ENCODE peak calls at places on chromosomes 4 and X, in nine cellular contexts. Y is right cardiac atrium, L is heart right ventricle, V is mesenchymal stem cell, B is A549, H is cardiac muscle cell, X is AG04450, N is upper lobe of right lung, I is ascending aorta. P is an unnamed sample. For H3K9me3, the result is how much of the 10 kb centered on the place peaks cover.

GRCh38 chr4:65316534-65316933 is 353.8 kb downstream of the EPHA5 start:
- DNase-seq in Y (no peak), L (no peak), V (no peak), B (no peak), H (no peak), X (no peak), N (no peak), I (no peak), P (no peak)

GRCh38 chrX:15882704-15883539 is 28.3 kb upstream of the AP1S2 start:
- DNase-seq in Y (no peak), L (no peak), V (peak), B (no peak), H (peak), X (no peak), N (no peak), I (no peak), P (no peak)

GRCh38 chr4:156422576-156422975 is 468.9 kb upstream of the CTSO start:
- DNase-seq in Y (no peak), L (no peak), V (no peak), B (no peak), H (no peak), X (no peak), N (no peak), I (no peak), P (no peak)

GRCh38 chr4:71184195-71184781 is 154.5 kb upstream of the SLC4A4 start:
- DNase-seq in Y (no peak), L (peak), V (peak), B (peak), H (peak), X (no peak), N (no peak), I (peak), P (peak)

GRCh38 chrX:23857935-23858334 is 49.8 kb downstream of the APOO start:
- DNase-seq in Y (no peak), L (no peak), V (no peak), B (no peak), H (no peak), X (no peak), N (no peak), I (no peak), P (no peak)

GRCh38 chrX:46381630-46382029 is 163.6 kb downstream of the ZNF674 start:
- DNase-seq in Y (no peak), L (no peak), V (peak), B (no peak), H (peak), X (no peak), N (no peak), I (no peak), P (no peak)

GRCh38 chr4:52015366-52015765 is 4.8 kb downstream of the LRRC66 start:
- DNase-seq in Y (no peak), L (no peak), V (peak), B (no peak), H (peak), X (no peak), N (no peak), I (no peak), P (no peak)

GRCh38 chr4:89572224-89572858 is 264.6 kb downstream of the SNCA start:
- DNase-seq in Y (no peak), L (no peak), V (peak), B (no peak), H (peak), X (no peak), N (no peak), I (no peak), P (no peak)

GRCh38 chr4:36006226-36006625 is 238.1 kb downstream of the ARAP2 start:
- DNase-seq in Y (no peak), L (no peak), V (peak), B (no peak), H (no peak), X (no peak), N (no peak), I (no peak), P (no peak)

GRCh38 chrX:130994671-130995070 is 63.5 kb upstream of the ARHGAP36 start:
- DNase-seq in Y (no peak), L (no peak), V (peak), B (peak), H (peak), X (no peak), N (no peak), I (no peak), P (no peak)

DNA sequence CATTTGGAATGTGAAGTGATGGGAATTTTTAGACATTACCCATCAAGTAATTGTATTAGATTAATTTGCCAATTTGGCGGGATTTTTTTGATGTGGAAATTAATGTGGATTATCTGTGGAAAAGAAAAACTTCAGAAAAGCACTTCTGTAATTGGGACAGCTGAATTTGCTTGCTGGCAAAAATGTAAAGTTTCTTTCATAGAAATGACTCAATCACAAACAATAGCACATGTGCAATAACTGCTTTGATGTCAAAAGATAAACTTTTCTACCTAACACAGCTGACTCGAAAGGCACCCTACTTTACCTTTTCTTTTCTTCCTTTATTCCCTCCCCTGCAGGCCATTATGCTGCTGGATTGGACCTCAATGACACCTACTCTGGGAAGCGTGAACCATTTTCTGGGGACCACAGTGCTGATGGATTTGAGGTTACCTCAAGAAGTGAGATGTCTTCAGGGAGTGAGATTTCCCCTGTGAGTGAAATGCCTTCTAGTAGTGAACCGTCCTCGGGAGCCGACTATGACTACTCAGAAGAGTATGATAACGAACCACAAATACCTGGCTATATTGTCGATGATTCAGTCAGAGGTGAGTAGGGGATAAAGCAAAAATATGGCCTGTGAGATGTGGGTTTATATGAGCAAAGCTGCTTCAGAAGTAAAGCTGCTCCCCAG is 1.4 kb downstream of the AREG start:
- DNase-seq in Y (no peak), L (no peak), V (no peak), B (no peak), H (no peak), X (no peak), N (no peak), I (no peak), P (no peak)
- H3K27ac ChIP-seq in Y (no peak), L (no peak), V (no peak), B (peak), H (no peak), X (no peak), N (no peak), I (no peak), P (no peak)

GRCh38 chrX:75229774-75230173 is 44.1 kb upstream of the UPRT start:
- DNase-seq in Y (no peak), L (no peak), V (no peak), B (no peak), H (no peak), X (no peak), N (no peak), I (no peak), P (no peak)

GRCh38 chrX:75228854-75229253 is 45.0 kb upstream of the UPRT start:
- DNase-seq in Y (no peak), L (no peak), V (no peak), B (no peak), H (no peak), X (no peak), N (no peak), I (no peak), P (no peak)

GRCh38 chrX:75230296-75230695 is 43.6 kb upstream of the UPRT start:
- DNase-seq in Y (no peak), L (no peak), V (no peak), B (no peak), H (no peak), X (no peak), N (no peak), I (no peak), P (no peak)

GRCh38 chrX:75226280-75226679 is 47.6 kb upstream of the UPRT start:
- DNase-seq in Y (no peak), L (no peak), V (no peak), B (no peak), H (no peak), X (no peak), N (no peak), I (no peak), P (no peak)
- H3K9me3 ChIP-seq in Y (under half), L (under half), V (under half), B (under half), H (under half), X (under half), N (under half), I (under half), P (under half)

DNA sequence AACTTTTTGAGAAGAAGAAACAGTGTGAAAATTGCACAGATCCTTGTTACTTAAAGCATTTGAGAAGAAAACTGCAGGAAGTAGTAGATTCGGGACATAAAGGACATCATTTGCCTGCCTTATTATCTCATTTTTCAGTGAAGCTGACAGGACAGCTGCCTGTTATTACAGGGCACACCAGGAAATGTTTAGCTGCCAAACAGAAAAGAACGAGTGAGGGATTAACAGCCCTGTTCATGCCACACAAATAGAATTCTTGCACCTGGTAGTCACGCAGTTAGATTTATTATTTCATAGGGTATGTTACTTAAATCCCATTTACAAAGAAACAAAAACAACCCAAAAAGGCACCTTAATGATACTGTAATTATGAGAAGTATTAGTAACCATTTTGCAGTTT is 100.6 kb downstream of the CHIC2 start:
- DNase-seq in Y (no peak), L (no peak), V (no peak), B (no peak), H (no peak), X (no peak), N (no peak), I (no peak), P (no peak)
- H3K4me3 ChIP-seq in Y (no peak), L (no peak), V (no peak), B (no peak), H (no peak), X (no peak), N (no peak), I (no peak), P (no peak)

DNA sequence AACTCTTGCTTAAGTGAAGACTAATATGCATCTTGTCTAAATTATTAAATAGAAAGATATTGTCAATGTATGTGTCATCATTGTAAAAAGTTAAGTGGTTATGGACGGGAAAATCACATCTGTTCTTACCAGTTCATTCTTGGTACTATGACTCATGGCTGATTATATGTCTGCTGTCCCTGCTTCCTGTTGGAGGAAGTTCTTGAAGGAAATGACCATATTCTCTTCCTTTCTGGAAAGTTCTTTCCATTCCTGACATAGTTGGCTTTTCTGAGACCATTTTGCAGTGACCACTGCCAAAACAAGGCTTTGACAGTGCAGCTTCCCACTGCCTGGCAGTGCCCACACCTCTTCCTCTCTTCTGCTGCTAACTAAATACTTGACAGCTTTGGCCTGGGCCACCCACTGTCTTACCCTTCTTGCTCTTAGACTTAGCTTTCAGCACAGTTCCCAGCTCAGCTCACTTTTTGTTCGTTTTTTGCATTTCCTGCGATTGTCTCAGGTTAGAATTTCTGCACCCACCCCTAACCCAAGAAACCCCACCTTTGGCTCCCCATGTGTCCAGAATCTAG is 13.2 kb upstream of the CLDN24 start:
- DNase-seq in Y (no peak), L (no peak), V (peak), B (peak), H (no peak), X (peak), N (peak), I (peak), P (no peak)
- H3K27ac ChIP-seq in Y (no peak), L (no peak), V (peak), B (peak), H (no peak), X (peak), N (no peak), I (no peak), P (no peak)